ENCODE peak calls at places on chromosome 21, in nine cellular contexts. C, K, Q, I, Z, U, B, D and V are unnamed samples.

GRCh38 chr21:46188226-46189212 is 4.3 kb upstream of the SPATC1L start:
- DNase-seq in C (peak; percentile 75), K (peak; percentile 56), Q (peak; percentile 85), I (peak; percentile 54), Z (peak; percentile 85), U (peak; percentile 52), B (peak; percentile 60), D (no peak), V (peak; percentile 55)

GRCh38 chr21:44431300-44431699 is 24.0 kb upstream of the LRRC3 start:
- DNase-seq in C (no peak), K (no peak), Q (no peak), I (no peak), Z (no peak), U (no peak), B (peak; percentile 19), D (no peak), V (peak; percentile 9)

GRCh38 chr21:29072873-29073221 is 601 bp downstream of the CCT8 start:
- DNase-seq in C (no peak), K (no peak), Q (peak; percentile 49), I (peak; percentile 25), Z (no peak), U (peak; percentile 47), B (no peak), D (no peak), V (no peak)

GRCh38 chr21:45302082-45303061 is 14.7 kb upstream of the POFUT2 start:
- DNase-seq in C (no peak), K (no peak), Q (peak; percentile 70), I (no peak), Z (peak; percentile 88), U (peak; percentile 92), B (peak; percentile 90), D (no peak), V (peak; percentile 88)

GRCh38 chr21:42112857-42113256 is 41.7 kb downstream of the UMODL1 start:
- DNase-seq in C (no peak), K (no peak), Q (peak; percentile 50), I (peak; percentile 33), Z (no peak), U (peak; percentile 24), B (no peak), D (no peak), V (peak; percentile 2)

GRCh38 chr21:25925936-25926335 is 191.2 kb downstream of the GABPA start:
- DNase-seq in C (no peak), K (no peak), Q (peak; percentile 86), I (no peak), Z (no peak), U (no peak), B (no peak), D (no peak), V (no peak)

GRCh38 chr21:38646213-38646837 is 148.0 kb upstream of the ERG start:
- DNase-seq in C (no peak), K (no peak), Q (no peak), I (no peak), Z (no peak), U (peak; percentile 66), B (no peak), D (no peak), V (no peak)

GRCh38 chr21:15422761-15423160 is 307.0 kb upstream of the USP25 start:
- DNase-seq in C (no peak), K (no peak), Q (peak; percentile 89), I (no peak), Z (no peak), U (peak; percentile 70), B (no peak), D (no peak), V (no peak)

GRCh38 chr21:46459356-46460112 is 843 bp downstream of the DIP2A start:
- DNase-seq in C (no peak), K (no peak), Q (peak; percentile 46), I (peak; percentile 15), Z (no peak), U (peak; percentile 29), B (peak; percentile 81), D (peak; percentile 32), V (no peak)

GRCh38 chr21:29092102-29092959 is 18.9 kb upstream of the CCT8 start:
- DNase-seq in C (peak; percentile 48), K (no peak), Q (peak; percentile 50), I (no peak), Z (no peak), U (peak; percentile 78), B (no peak), D (no peak), V (no peak)

GRCh38 chr21:20570824-20571232 is 427.4 kb upstream of the NCAM2 start:
- DNase-seq in C (no peak), K (peak; percentile 55), Q (no peak), I (peak; percentile 2), Z (no peak), U (no peak), B (no peak), D (peak; percentile 47), V (no peak)

GRCh38 chr21:45748593-45748992 is 105.1 kb downstream of the PCBP3 start:
- DNase-seq in C (no peak), K (no peak), Q (no peak), I (no peak), Z (no peak), U (no peak), B (peak; percentile 14), D (no peak), V (no peak)

GRCh38 chr21:44377201-44377921 is 23.9 kb downstream of the TRPM2 start:
- DNase-seq in C (no peak), K (no peak), Q (no peak), I (peak; percentile 61), Z (peak; percentile 50), U (no peak), B (peak; percentile 69), D (peak; percentile 55), V (peak; percentile 68)

GRCh38 chr21:41431788-41432548 is 5.9 kb downstream of the MX1 start:
- DNase-seq in C (no peak), K (no peak), Q (no peak), I (no peak), Z (no peak), U (no peak), B (no peak), D (no peak), V (no peak)

GRCh38 chr21:28971171-28971570 is 21.5 kb downstream of the LTN1 start:
- DNase-seq in C (no peak), K (peak; percentile 48), Q (peak; percentile 8), I (peak; percentile 52), Z (no peak), U (no peak), B (no peak), D (no peak), V (no peak)

GRCh38 chr21:42616366-42617340 is 36.8 kb upstream of the PDE9A start:
- DNase-seq in C (no peak), K (no peak), Q (no peak), I (no peak), Z (peak; percentile 64), U (no peak), B (peak; percentile 71), D (no peak), V (peak; percentile 92)

GRCh38 chr21:33915368-33916199 is at the start of gene ATP5PO:
- DNase-seq in C (peak; percentile 97), K (peak; percentile 92), Q (peak; percentile 98), I (peak; percentile 98), Z (peak; percentile 99), U (peak; percentile 98), B (peak; percentile 99), D (peak; percentile 96), V (peak; percentile 100)